ENCODE peak calls at places on chromosomes 2 and 18, in seven cellular contexts. W is mesendoderm, G is H1, I is H9, R is neuronal stem cell, Y is mesenchymal stem cell, K is trophoblast cell. X is an unnamed sample.
A peak's percentile ranks its signal among the peaks of the same experiment; 100 is the strongest.

GRCh38 chr2:240277073-240277806 is 136.8 kb upstream of the OTOS start:
- DNase-seq in R (no peak), I (no peak), G (no peak), W (no peak), Y (peak; percentile 34), K (no peak), X (peak; percentile 75)

GRCh38 chr2:158493458-158493857 is 36.7 kb downstream of the PKP4 start:
- DNase-seq in Y (no peak), R (no peak), G (no peak), W (no peak), K (no peak), I (no peak), X (peak; percentile 10)

GRCh38 chr18:63970803-63971191 is 916 bp downstream of the SERPINB8 start:
- DNase-seq in R (no peak), I (peak; percentile 67), W (peak; percentile 80), Y (peak; percentile 72), K (peak; percentile 62), G (no peak), X (peak; percentile 21)

GRCh38 chr2:98869868-98870267 is 66.2 kb downstream of the CRACDL start:
- DNase-seq in G (no peak), K (peak; percentile 44), Y (no peak), R (no peak), W (no peak), I (no peak), X (no peak)

GRCh38 chr2:216319771-216320170 is 52.5 kb downstream of the MARCHF4 start:
- DNase-seq in G (no peak), R (no peak), K (no peak), Y (peak; percentile 52), I (peak; percentile 71), W (peak; percentile 90), X (peak; percentile 40)

GRCh38 chr2:164252568-164253287 is 368.6 kb downstream of the GRB14 start:
- DNase-seq in W (no peak), R (no peak), I (no peak), Y (no peak), G (no peak), K (no peak), X (no peak)

GRCh38 chr2:38301340-38301968 is 75.6 kb downstream of the ATL2 start:
- DNase-seq in Y (no peak), W (peak; percentile 79), R (no peak), I (peak; percentile 30), G (no peak), K (no peak), X (no peak)

GRCh38 chr2:120388222-120389035 is 42.5 kb downstream of the INHBB start:
- DNase-seq in G (no peak), I (peak; percentile 8), W (no peak), R (no peak), Y (no peak), K (no peak), X (no peak)

GRCh38 chr2:127642706-127643697 is 3.0 kb upstream of the GPR17 start:
- DNase-seq in Y (no peak), I (no peak), G (no peak), R (no peak), K (no peak), W (no peak), X (no peak)

GRCh38 chr18:49019446-49020045 is 68.8 kb upstream of the SMAD7 start:
- DNase-seq in Y (peak; percentile 29), W (no peak), I (no peak), K (no peak), R (no peak), G (no peak), X (peak; percentile 42)

GRCh38 chr2:182558564-182558963 is 131.7 kb upstream of the PDE1A start:
- DNase-seq in K (no peak), Y (no peak), W (no peak), G (no peak), R (no peak), I (no peak), X (no peak)

GRCh38 chr2:236752111-236752510 is 182.5 kb downstream of the ACKR3 start:
- DNase-seq in R (no peak), W (no peak), G (no peak), K (no peak), Y (no peak), I (no peak), X (no peak)

GRCh38 chr18:5729983-5730699 is 165.2 kb downstream of the TMEM200C start:
- DNase-seq in K (no peak), W (no peak), R (no peak), Y (no peak), I (no peak), G (no peak), X (no peak)

GRCh38 chr2:236554629-236555282 is 14.9 kb upstream of the ACKR3 start:
- DNase-seq in W (no peak), R (no peak), G (no peak), Y (no peak), I (no peak), K (no peak), X (no peak)

GRCh38 chr2:120984452-120985173 is 248.9 kb downstream of the GLI2 start:
- DNase-seq in R (no peak), G (no peak), K (no peak), Y (no peak), W (no peak), I (no peak), X (no peak)

GRCh38 chr2:46029332-46029811 is 267.8 kb upstream of the EPAS1 start:
- DNase-seq in I (no peak), G (no peak), Y (peak; percentile 94), K (no peak), W (no peak), R (no peak), X (peak; percentile 91)

GRCh38 chr2:229930656-229931055 is 8.4 kb downstream of the FBXO36 start:
- DNase-seq in W (no peak), R (no peak), Y (no peak), I (no peak), G (no peak), K (peak; percentile 92), X (no peak)

GRCh38 chr2:317501-318424 is 29.9 kb upstream of the ALKAL2 start:
- DNase-seq in I (no peak), W (peak; percentile 71), Y (peak; percentile 30), R (peak; percentile 82), K (no peak), G (no peak), X (peak; percentile 10)

GRCh38 chr2:1743396-1744150 is 742 bp downstream of the PXDN start:
- DNase-seq in G (no peak), Y (peak; percentile 66), K (no peak), R (no peak), W (peak; percentile 71), I (peak; percentile 64), X (peak; percentile 56)

GRCh38 chr2:161208527-161209139 is 48.4 kb downstream of the TANK start:
- DNase-seq in I (peak; percentile 27), Y (peak; percentile 78), K (no peak), G (no peak), W (peak; percentile 70), R (no peak), X (peak; percentile 92)

GRCh38 chr18:23504720-23505119 is 1.4 kb downstream of the RMC1 start:
- DNase-seq in Y (no peak), W (no peak), K (no peak), G (no peak), I (no peak), R (no peak), X (no peak)

GRCh38 chr18:45059695-45060094 is 379.0 kb downstream of the SETBP1 start:
- DNase-seq in R (no peak), Y (peak; percentile 78), I (no peak), W (no peak), K (peak; percentile 33), G (no peak), X (peak; percentile 88)

GRCh38 chr2:26229595-26229994 is 14.8 kb downstream of the HADHA start:
- DNase-seq in I (no peak), K (no peak), Y (no peak), W (no peak), R (no peak), G (no peak), X (no peak)
- H3K4ac ChIP-seq in I (no peak overlapping the region), K (no peak overlapping the region), Y (no peak overlapping the region), W (no peak overlapping the region), R (no peak overlapping the region), G (no peak overlapping the region), X (no peak overlapping the region)

DNA sequence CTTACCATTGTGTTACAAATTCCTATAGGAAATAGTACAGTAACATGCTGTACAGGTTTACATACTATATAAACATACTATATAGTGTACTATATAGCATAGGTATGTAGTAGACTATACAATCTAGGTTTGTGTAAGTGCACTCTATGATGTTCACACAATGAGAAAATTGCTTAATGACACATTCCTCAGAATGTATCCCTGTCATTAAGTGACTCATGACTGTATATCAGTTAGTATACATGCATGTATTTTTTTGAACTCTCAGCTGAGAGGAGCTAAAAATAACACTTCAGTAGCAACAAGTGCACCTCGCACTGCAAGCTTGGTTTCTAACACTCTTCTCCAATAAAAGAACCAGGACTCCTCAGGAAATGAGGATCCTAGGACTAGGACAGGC is 19.5 kb upstream of the ASXL3 start:
- DNase-seq in G (no peak), K (no peak), W (no peak), R (no peak), I (no peak), Y (peak; percentile 36), X (no peak)
- H3K4ac ChIP-seq in G (no peak overlapping the region), K (no peak overlapping the region), W (no peak overlapping the region), R (no peak overlapping the region), I (no peak overlapping the region), Y (no peak overlapping the region), X (no peak overlapping the region)

GRCh38 chr18:35248429-35248828 is 7.6 kb downstream of the ZNF397 start:
- DNase-seq in K (no peak), R (no peak), I (no peak), G (no peak), W (no peak), Y (no peak), X (no peak)

GRCh38 chr18:35256947-35257346 is 16.1 kb downstream of the ZNF397 start:
- DNase-seq in K (no peak), W (no peak), G (no peak), Y (no peak), R (no peak), I (no peak), X (no peak)

GRCh38 chr18:35252466-35252865 is 11.6 kb downstream of the ZNF397 start:
- DNase-seq in R (no peak), K (peak; percentile 86), Y (no peak), W (no peak), G (no peak), I (no peak), X (no peak)

GRCh38 chr18:35253655-35254287 is 12.9 kb downstream of the ZNF397 start:
- DNase-seq in K (peak; percentile 98), I (no peak), G (no peak), R (no peak), Y (no peak), W (no peak), X (no peak)
- H3K4ac ChIP-seq in K (no peak overlapping the region), I (no peak overlapping the region), G (no peak overlapping the region), R (no peak overlapping the region), Y (no peak overlapping the region), W (no peak overlapping the region), X (no peak overlapping the region)

DNA sequence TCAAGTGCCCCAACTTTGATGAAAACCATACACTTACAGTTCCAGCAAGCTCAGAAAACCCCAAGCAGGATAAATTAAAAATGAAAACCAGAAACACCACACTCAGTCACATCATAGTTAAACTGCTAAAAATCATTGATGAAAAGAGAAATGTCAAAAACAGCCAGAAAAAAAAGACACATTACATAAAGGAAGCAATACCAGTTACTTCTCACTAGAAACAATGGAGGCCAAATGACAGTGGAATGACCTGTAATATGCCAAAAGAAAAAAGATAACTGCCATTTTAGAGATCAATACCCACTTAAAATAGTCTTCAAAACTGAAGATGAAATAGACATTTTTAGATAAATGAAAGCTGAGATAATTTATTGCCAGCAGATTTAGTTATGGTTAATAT is 66.0 kb downstream of the MAP3K20 start:
- DNase-seq in G (no peak), W (no peak), I (no peak), Y (no peak), R (no peak), K (no peak), X (no peak)
- H3K4ac ChIP-seq in G (no peak overlapping the region), W (no peak overlapping the region), I (no peak overlapping the region), Y (no peak overlapping the region), R (no peak overlapping the region), K (no peak overlapping the region), X (no peak overlapping the region)

GRCh38 chr18:51953521-51953920 is 386.5 kb upstream of the DCC start:
- DNase-seq in W (no peak), I (no peak), K (no peak), Y (no peak), G (no peak), R (no peak), X (no peak)
- H3K4ac ChIP-seq in W (no peak overlapping the region), I (no peak overlapping the region), K (no peak overlapping the region), Y (no peak overlapping the region), G (no peak overlapping the region), R (no peak overlapping the region), X (no peak overlapping the region)